ENCODE peak calls at places on chromosomes 2 and 18, in six cellular contexts. D is endothelial cell of umbilical vein, T is A549, H is K562, C is HepG2, V is GM12878. L is an unnamed sample.

GRCh38 chr2:28009732-28010131 is 119.2 kb downstream of the BABAM2 start:
- DNase-seq in D (no peak), T (no peak), H (no peak), C (no peak), V (no peak), L (no peak)

GRCh38 chr18:44778788-44779187 is 98.1 kb downstream of the SETBP1 start:
- DNase-seq in D (no peak), T (no peak), H (no peak), C (no peak), V (no peak), L (no peak)

GRCh38 chr2:168192839-168193616 is 54.4 kb downstream of the STK39 start:
- DNase-seq in D (peak; percentile 34), T (no peak), H (no peak), C (no peak), V (no peak), L (peak; percentile 67)

GRCh38 chr2:11774600-11774999 is 28.2 kb downstream of the LPIN1 start:
- DNase-seq in D (no peak), T (no peak), H (no peak), C (no peak), V (no peak), L (no peak)

GRCh38 chr2:165082479-165082878 is 121.4 kb downstream of the SCN3A start:
- DNase-seq in D (no peak), T (no peak), H (no peak), C (no peak), V (no peak), L (no peak)

GRCh38 chr18:50190236-50190635 is 4.7 kb downstream of the MYO5B start:
- DNase-seq in D (no peak), T (no peak), H (no peak), C (peak; percentile 12), V (no peak), L (no peak)

GRCh38 chr18:12253517-12254136 is 534 bp upstream of the CIDEA start:
- DNase-seq in D (no peak), T (no peak), H (no peak), C (no peak), V (no peak), L (no peak)

GRCh38 chr18:13217466-13217961 is 1.0 kb upstream of the LDLRAD4 start:
- DNase-seq in D (peak; percentile 47), T (peak; percentile 39), H (peak; percentile 39), C (no peak), V (no peak), L (peak; percentile 43)

GRCh38 chr18:45549296-45549695 is 66.0 kb upstream of the SLC14A2 start:
- DNase-seq in D (no peak), T (no peak), H (no peak), C (no peak), V (no peak), L (no peak)

GRCh38 chr18:63247506-63248394 is 71.8 kb downstream of the BCL2 start:
- DNase-seq in D (no peak), T (no peak), H (no peak), C (no peak), V (no peak), L (no peak)

GRCh38 chr2:231928481-231928880 is 2.3 kb upstream of the NPPC start:
- DNase-seq in D (no peak), T (peak; percentile 21), H (no peak), C (peak; percentile 35), V (no peak), L (no peak)

GRCh38 chr2:128278979-128279378 is 39.7 kb downstream of the HS6ST1 start:
- DNase-seq in D (no peak), T (no peak), H (no peak), C (no peak), V (no peak), L (no peak)

GRCh38 chr18:65955747-65956146 is 204.9 kb downstream of the CDH7 start:
- DNase-seq in D (no peak), T (no peak), H (no peak), C (no peak), V (no peak), L (no peak)

GRCh38 chr2:227703280-227703732 is 14.5 kb downstream of the SLC19A3 start:
- DNase-seq in D (no peak), T (peak; percentile 33), H (no peak), C (peak; percentile 55), V (no peak), L (no peak)

GRCh38 chr2:88919087-88919738 is 227.7 kb downstream of the RPIA start:
- DNase-seq in D (peak; percentile 29), T (peak; percentile 58), H (no peak), C (peak; percentile 31), V (no peak), L (peak; percentile 39)
- TF ChIP-seq MYC in D (no peak), T (no peak), H (no peak), C (no peak), V (no peak), L (no peak)

DNA sequence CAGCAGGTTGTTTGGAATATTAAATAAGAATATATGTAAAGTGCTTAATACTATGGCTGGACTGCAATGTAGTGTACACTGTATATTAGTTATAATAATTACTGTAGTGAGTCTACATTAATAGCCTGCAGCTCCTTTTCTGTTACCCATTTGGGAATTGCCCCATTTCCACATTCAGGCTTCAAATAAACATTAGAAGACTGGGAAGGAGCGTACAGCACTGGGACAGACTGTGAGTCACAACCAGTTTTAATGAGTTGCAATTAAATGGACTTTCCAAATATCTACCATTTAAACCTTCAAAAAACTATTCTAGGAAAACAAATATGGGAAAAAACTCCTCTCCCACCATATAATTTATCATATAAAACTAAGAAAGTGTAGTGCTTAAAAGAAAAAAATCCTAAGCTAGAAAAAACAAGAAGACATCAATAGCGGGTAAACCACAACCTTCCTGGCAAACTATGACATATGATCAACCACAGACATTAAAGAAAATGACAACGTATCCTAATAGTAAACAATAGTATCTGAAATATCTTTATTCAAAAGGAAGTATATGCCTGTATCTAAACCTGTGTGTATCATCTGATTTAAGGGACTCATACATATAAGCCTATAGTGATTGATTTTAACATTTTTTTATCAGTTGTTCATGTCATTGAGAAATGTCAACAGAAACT is 86.1 kb downstream of the TRIP12 start:
- DNase-seq in D (no peak), T (no peak), H (no peak), C (no peak), V (no peak), L (no peak)
- H3K4me3 ChIP-seq in D (no peak overlapping the region), T (no peak overlapping the region), H (no peak overlapping the region), C (no peak overlapping the region), V (no peak overlapping the region), L (no peak overlapping the region)

DNA sequence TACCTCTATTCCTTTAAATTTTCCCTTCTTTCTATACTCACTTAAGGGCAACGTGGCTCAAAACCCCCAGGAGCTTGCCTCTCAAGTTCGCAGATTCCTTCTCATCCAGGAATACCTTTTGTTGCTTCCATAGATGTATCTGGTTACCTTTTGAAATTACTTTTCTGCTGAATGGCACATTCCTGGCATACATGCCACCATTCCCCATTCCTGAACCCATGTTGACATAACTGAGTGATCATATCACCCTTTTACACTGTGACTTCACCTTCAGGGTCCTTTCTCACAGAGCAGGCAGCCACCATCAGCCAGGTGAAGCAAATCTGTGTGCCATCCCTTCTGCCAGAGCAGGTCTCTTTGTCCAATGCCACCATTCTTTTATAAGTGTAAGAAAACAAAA is 615.8 kb downstream of the ARHGAP15 start:
- DNase-seq in D (no peak), T (no peak), H (no peak), C (no peak), V (no peak), L (no peak)
- TF ChIP-seq MYC in D (no peak), T (no peak), H (no peak), C (no peak), V (no peak), L (no peak)

GRCh38 chr2:23583467-23583866 is 198.5 kb downstream of the KLHL29 start:
- DNase-seq in D (no peak), T (no peak), H (no peak), C (no peak), V (no peak), L (no peak)

GRCh38 chr2:23586691-23587090 is 201.7 kb downstream of the KLHL29 start:
- DNase-seq in D (no peak), T (no peak), H (no peak), C (no peak), V (no peak), L (peak; percentile 62)

GRCh38 chr2:23587330-23587729 is 202.4 kb downstream of the KLHL29 start:
- DNase-seq in D (no peak), T (no peak), H (no peak), C (no peak), V (no peak), L (no peak)

GRCh38 chr2:23585218-23585945 is 200.4 kb downstream of the KLHL29 start:
- DNase-seq in D (no peak), T (no peak), H (no peak), C (no peak), V (no peak), L (no peak)

GRCh38 chr2:23584054-23584745 is 199.2 kb downstream of the KLHL29 start:
- DNase-seq in D (no peak), T (no peak), H (no peak), C (no peak), V (no peak), L (no peak)
- H3K4me3 ChIP-seq in D (no peak overlapping the region), T (no peak overlapping the region), H (no peak overlapping the region), C (no peak overlapping the region), V (no peak overlapping the region), L (no peak overlapping the region)